ENCODE peak calls at places on chromosomes 12 and 14, in seven cellular contexts. One of them, this sample, is unnamed.

GRCh38 chr12:89160716-89161123 is 191.6 kb downstream of the DUSP6 start:
- DNase-seq in pancreas: no peak
- DNase-seq in cardiac fibroblast: peak; percentile 82
- DNase-seq in psoas muscle: peak; percentile 50
- DNase-seq in fibroblast of the aortic adventitia: peak; percentile 85
- DNase-seq in astrocyte of the cerebellum: no peak
- DNase-seq in GM12865: no peak
- DNase-seq in this sample: no peak

GRCh38 chr14:100524933-100525243 is 62.3 kb downstream of the BEGAIN start:
- DNase-seq in pancreas: peak; percentile 62
- DNase-seq in GM12865: no peak
- DNase-seq in astrocyte of the cerebellum: no peak
- DNase-seq in cardiac fibroblast: peak; percentile 19
- DNase-seq in fibroblast of the aortic adventitia: no peak
- DNase-seq in psoas muscle: peak; percentile 50
- DNase-seq in this sample: peak; percentile 31

GRCh38 chr12:47993491-47993890 is 10.8 kb downstream of the COL2A1 start:
- DNase-seq in pancreas: no peak
- DNase-seq in GM12865: no peak
- DNase-seq in astrocyte of the cerebellum: no peak
- DNase-seq in psoas muscle: no peak
- DNase-seq in fibroblast of the aortic adventitia: no peak
- DNase-seq in cardiac fibroblast: no peak
- DNase-seq in this sample: no peak

GRCh38 chr14:104295681-104296387 is 157.4 kb downstream of the KIF26A start:
- DNase-seq in astrocyte of the cerebellum: no peak
- DNase-seq in fibroblast of the aortic adventitia: no peak
- DNase-seq in pancreas: no peak
- DNase-seq in psoas muscle: peak; percentile 35
- DNase-seq in cardiac fibroblast: no peak
- DNase-seq in GM12865: no peak
- DNase-seq in this sample: no peak

GRCh38 chr12:51923506-51924365 is 16.4 kb downstream of the ACVRL1 start:
- DNase-seq in pancreas: peak; percentile 63
- DNase-seq in GM12865: peak; percentile 34
- DNase-seq in cardiac fibroblast: peak; percentile 48
- DNase-seq in fibroblast of the aortic adventitia: peak; percentile 33
- DNase-seq in astrocyte of the cerebellum: no peak
- DNase-seq in psoas muscle: peak; percentile 88
- DNase-seq in this sample: peak; percentile 67

GRCh38 chr14:21184252-21184651 is 28.4 kb upstream of the OR5AU1 start:
- DNase-seq in pancreas: no peak
- DNase-seq in astrocyte of the cerebellum: no peak
- DNase-seq in GM12865: no peak
- DNase-seq in cardiac fibroblast: no peak
- DNase-seq in psoas muscle: no peak
- DNase-seq in fibroblast of the aortic adventitia: no peak
- DNase-seq in this sample: no peak

GRCh38 chr12:126432780-126433179 is 1367.5 kb downstream of the AACS start:
- DNase-seq in fibroblast of the aortic adventitia: peak; percentile 78
- DNase-seq in psoas muscle: no peak
- DNase-seq in pancreas: no peak
- DNase-seq in GM12865: no peak
- DNase-seq in astrocyte of the cerebellum: no peak
- DNase-seq in cardiac fibroblast: no peak
- DNase-seq in this sample: no peak

GRCh38 chr12:2691340-2692111 is 103.2 kb upstream of the FKBP4 start:
- DNase-seq in astrocyte of the cerebellum: no peak
- DNase-seq in GM12865: peak; percentile 74
- DNase-seq in cardiac fibroblast: no peak
- DNase-seq in pancreas: no peak
- DNase-seq in psoas muscle: no peak
- DNase-seq in fibroblast of the aortic adventitia: no peak
- DNase-seq in this sample: peak; percentile 83

GRCh38 chr12:57452937-57453509 is 2.1 kb upstream of the INHBE start:
- DNase-seq in pancreas: peak; percentile 81
- DNase-seq in psoas muscle: peak; percentile 90
- DNase-seq in GM12865: peak; percentile 72
- DNase-seq in cardiac fibroblast: peak; percentile 81
- DNase-seq in astrocyte of the cerebellum: no peak
- DNase-seq in fibroblast of the aortic adventitia: peak; percentile 81
- DNase-seq in this sample: peak; percentile 69

GRCh38 chr14:48970995-48971394 is 615.2 kb downstream of the RPS29 start:
- DNase-seq in psoas muscle: no peak
- DNase-seq in astrocyte of the cerebellum: no peak
- DNase-seq in pancreas: no peak
- DNase-seq in cardiac fibroblast: no peak
- DNase-seq in fibroblast of the aortic adventitia: no peak
- DNase-seq in GM12865: no peak
- DNase-seq in this sample: no peak

GRCh38 chr12:57226588-57227314 is 2.8 kb upstream of the SHMT2 start:
- DNase-seq in GM12865: no peak
- DNase-seq in pancreas: no peak
- DNase-seq in psoas muscle: no peak
- DNase-seq in astrocyte of the cerebellum: no peak
- DNase-seq in cardiac fibroblast: no peak
- DNase-seq in fibroblast of the aortic adventitia: no peak
- DNase-seq in this sample: no peak

GRCh38 chr12:54390668-54391551 is 6.4 kb upstream of the ZNF385A start:
- DNase-seq in pancreas: peak; percentile 62
- DNase-seq in GM12865: peak; percentile 64
- DNase-seq in psoas muscle: peak; percentile 63
- DNase-seq in cardiac fibroblast: no peak
- DNase-seq in astrocyte of the cerebellum: no peak
- DNase-seq in fibroblast of the aortic adventitia: no peak
- DNase-seq in this sample: peak; percentile 88

GRCh38 chr12:109879332-109880048 is 851 bp downstream of the GLTP start:
- DNase-seq in fibroblast of the aortic adventitia: peak; percentile 26
- DNase-seq in pancreas: no peak
- DNase-seq in cardiac fibroblast: peak; percentile 26
- DNase-seq in astrocyte of the cerebellum: no peak
- DNase-seq in psoas muscle: no peak
- DNase-seq in GM12865: no peak
- DNase-seq in this sample: no peak

GRCh38 chr14:77238356-77238755 is 32.6 kb downstream of the NGB start:
- DNase-seq in pancreas: no peak
- DNase-seq in fibroblast of the aortic adventitia: no peak
- DNase-seq in psoas muscle: no peak
- DNase-seq in astrocyte of the cerebellum: no peak
- DNase-seq in GM12865: no peak
- DNase-seq in cardiac fibroblast: no peak
- DNase-seq in this sample: no peak

GRCh38 chr12:58801986-58802385 is 118.3 kb downstream of the LRIG3 start:
- DNase-seq in fibroblast of the aortic adventitia: no peak
- DNase-seq in cardiac fibroblast: no peak
- DNase-seq in GM12865: no peak
- DNase-seq in pancreas: no peak
- DNase-seq in psoas muscle: no peak
- DNase-seq in astrocyte of the cerebellum: no peak
- DNase-seq in this sample: no peak

GRCh38 chr12:68166317-68166830 is 6.8 kb upstream of the IFNG start:
- DNase-seq in pancreas: no peak
- DNase-seq in astrocyte of the cerebellum: no peak
- DNase-seq in GM12865: no peak
- DNase-seq in fibroblast of the aortic adventitia: no peak
- DNase-seq in psoas muscle: no peak
- DNase-seq in cardiac fibroblast: no peak
- DNase-seq in this sample: no peak

GRCh38 chr14:34710744-34711143 is 3.6 kb downstream of the CFL2 start:
- DNase-seq in pancreas: no peak
- DNase-seq in psoas muscle: no peak
- DNase-seq in cardiac fibroblast: peak; percentile 18
- DNase-seq in GM12865: no peak
- DNase-seq in fibroblast of the aortic adventitia: peak; percentile 60
- DNase-seq in astrocyte of the cerebellum: no peak
- DNase-seq in this sample: no peak

GRCh38 chr12:131164096-131164872 is 210.6 kb downstream of the ADGRD1 start:
- DNase-seq in psoas muscle: no peak
- DNase-seq in fibroblast of the aortic adventitia: no peak
- DNase-seq in GM12865: peak; percentile 11
- DNase-seq in pancreas: no peak
- DNase-seq in cardiac fibroblast: no peak
- DNase-seq in astrocyte of the cerebellum: no peak
- DNase-seq in this sample: no peak

DNA sequence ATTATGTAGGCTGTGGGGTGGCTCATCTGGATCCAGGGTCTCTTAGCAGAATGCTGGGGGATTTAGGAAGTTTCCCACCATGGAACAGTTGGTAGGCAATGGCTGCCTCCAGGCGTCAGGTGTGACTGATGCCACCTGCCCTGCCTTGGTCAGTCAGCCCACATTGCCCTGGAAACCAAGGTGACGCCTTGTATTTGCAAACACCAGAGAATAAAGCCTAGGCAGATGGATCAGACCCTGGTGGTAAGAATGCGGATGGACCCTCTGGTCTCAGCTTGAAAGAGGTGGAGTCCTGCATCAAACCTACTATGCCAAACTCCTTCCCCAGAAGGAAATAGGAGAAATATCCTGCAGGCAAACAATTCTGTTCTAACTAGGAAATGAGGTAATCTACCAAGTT is 38.2 kb downstream of the NCKAP5L start:
- DNase-seq in psoas muscle: no peak
- DNase-seq in pancreas: no peak
- DNase-seq in astrocyte of the cerebellum: no peak
- DNase-seq in GM12865: no peak
- DNase-seq in cardiac fibroblast: no peak
- DNase-seq in fibroblast of the aortic adventitia: no peak
- DNase-seq in this sample: no peak
- TF ChIP-seq CTCF in psoas muscle: no peak
- TF ChIP-seq CTCF in pancreas: no peak
- TF ChIP-seq CTCF in astrocyte of the cerebellum: peak; percentile 17
- TF ChIP-seq CTCF in GM12865: no peak
- TF ChIP-seq CTCF in cardiac fibroblast: no peak
- TF ChIP-seq CTCF in fibroblast of the aortic adventitia: no peak
- TF ChIP-seq CTCF in this sample: no peak

DNA sequence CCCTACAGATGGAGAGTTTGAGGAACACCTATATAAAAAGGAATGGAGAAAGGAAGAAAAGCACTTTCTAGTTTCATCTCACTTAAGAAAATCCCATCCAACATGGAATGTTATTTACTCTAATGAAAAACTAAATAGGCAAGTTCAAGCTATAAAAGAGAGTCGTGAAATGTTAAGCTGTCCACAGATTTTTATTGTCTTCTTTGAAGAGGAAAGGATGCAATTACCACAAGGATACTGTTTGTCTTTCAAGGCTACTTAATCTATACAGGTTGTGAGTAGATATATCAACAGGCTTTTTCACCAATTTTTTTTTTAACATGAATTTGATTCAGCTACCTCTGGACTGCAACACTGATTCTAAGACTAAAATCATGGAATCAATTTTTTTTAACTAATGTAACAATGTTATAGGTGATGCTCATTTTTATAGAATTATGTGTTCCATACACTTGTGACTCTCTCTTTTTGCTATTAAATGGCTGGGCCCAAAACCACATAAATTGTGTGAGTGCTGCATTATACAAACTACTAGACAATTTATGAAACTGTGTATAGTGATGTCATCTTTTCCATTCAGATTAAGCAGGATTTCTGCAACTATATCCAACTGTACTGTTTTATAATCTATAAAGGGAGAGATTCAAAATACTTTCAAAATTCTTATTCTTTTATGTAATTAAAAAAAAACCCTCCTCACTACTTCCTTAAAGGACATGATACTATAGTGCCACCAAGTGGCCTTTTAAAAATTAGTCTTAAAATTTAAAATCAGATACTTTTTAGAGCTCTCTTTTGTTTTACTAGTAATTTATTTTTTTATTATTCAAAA is 26.7 kb upstream of the BMAL2 start:
- DNase-seq in pancreas: no peak
- DNase-seq in astrocyte of the cerebellum: peak; percentile 43
- DNase-seq in psoas muscle: no peak
- DNase-seq in fibroblast of the aortic adventitia: peak; percentile 82
- DNase-seq in GM12865: peak; percentile 47
- DNase-seq in cardiac fibroblast: peak; percentile 78
- DNase-seq in this sample: no peak
- TF ChIP-seq CTCF in pancreas: peak; percentile 42
- TF ChIP-seq CTCF in astrocyte of the cerebellum: no peak
- TF ChIP-seq CTCF in psoas muscle: peak; percentile 67
- TF ChIP-seq CTCF in fibroblast of the aortic adventitia: peak; percentile 38
- TF ChIP-seq CTCF in GM12865: peak; percentile 22
- TF ChIP-seq CTCF in cardiac fibroblast: peak; percentile 38
- TF ChIP-seq CTCF in this sample: no peak

GRCh38 chr14:79352026-79352425 is 859.3 kb downstream of the DIO2 start:
- DNase-seq in GM12865: no peak
- DNase-seq in pancreas: no peak
- DNase-seq in fibroblast of the aortic adventitia: peak; percentile 3
- DNase-seq in psoas muscle: no peak
- DNase-seq in cardiac fibroblast: no peak
- DNase-seq in astrocyte of the cerebellum: no peak
- DNase-seq in this sample: no peak

GRCh38 chr14:79357307-79357706 is 854.0 kb downstream of the DIO2 start:
- DNase-seq in astrocyte of the cerebellum: no peak
- DNase-seq in cardiac fibroblast: no peak
- DNase-seq in GM12865: no peak
- DNase-seq in fibroblast of the aortic adventitia: no peak
- DNase-seq in pancreas: no peak
- DNase-seq in psoas muscle: no peak
- DNase-seq in this sample: no peak

GRCh38 chr14:79354336-79354735 is 857.0 kb downstream of the DIO2 start:
- DNase-seq in fibroblast of the aortic adventitia: no peak
- DNase-seq in astrocyte of the cerebellum: no peak
- DNase-seq in cardiac fibroblast: no peak
- DNase-seq in psoas muscle: no peak
- DNase-seq in pancreas: no peak
- DNase-seq in GM12865: no peak
- DNase-seq in this sample: no peak

DNA sequence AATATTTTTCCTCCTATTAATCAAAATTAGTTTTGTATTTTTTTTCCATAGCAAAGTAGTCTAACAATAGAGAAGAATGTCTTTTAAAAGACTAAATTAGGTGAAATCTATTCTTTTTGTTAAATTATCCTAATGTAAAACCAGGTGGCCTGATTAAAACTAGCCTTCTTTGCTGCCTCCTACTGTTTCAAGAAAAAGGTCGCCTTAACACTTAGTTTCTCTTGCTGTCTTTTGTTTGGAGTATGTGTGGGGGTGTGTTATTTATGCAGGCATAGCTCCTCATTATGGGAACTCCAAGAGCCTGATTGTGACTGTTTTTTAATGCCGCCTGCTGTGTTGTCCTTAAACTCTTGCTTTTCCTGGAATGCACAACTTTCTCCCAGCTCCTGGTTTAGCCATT is 855.3 kb downstream of the DIO2 start:
- DNase-seq in psoas muscle: no peak
- DNase-seq in GM12865: no peak
- DNase-seq in astrocyte of the cerebellum: no peak
- DNase-seq in pancreas: no peak
- DNase-seq in cardiac fibroblast: peak; percentile 27
- DNase-seq in fibroblast of the aortic adventitia: no peak
- DNase-seq in this sample: no peak
- TF ChIP-seq CTCF in psoas muscle: no peak
- TF ChIP-seq CTCF in GM12865: no peak
- TF ChIP-seq CTCF in astrocyte of the cerebellum: no peak
- TF ChIP-seq CTCF in pancreas: no peak
- TF ChIP-seq CTCF in cardiac fibroblast: no peak
- TF ChIP-seq CTCF in fibroblast of the aortic adventitia: no peak
- TF ChIP-seq CTCF in this sample: no peak

DNA sequence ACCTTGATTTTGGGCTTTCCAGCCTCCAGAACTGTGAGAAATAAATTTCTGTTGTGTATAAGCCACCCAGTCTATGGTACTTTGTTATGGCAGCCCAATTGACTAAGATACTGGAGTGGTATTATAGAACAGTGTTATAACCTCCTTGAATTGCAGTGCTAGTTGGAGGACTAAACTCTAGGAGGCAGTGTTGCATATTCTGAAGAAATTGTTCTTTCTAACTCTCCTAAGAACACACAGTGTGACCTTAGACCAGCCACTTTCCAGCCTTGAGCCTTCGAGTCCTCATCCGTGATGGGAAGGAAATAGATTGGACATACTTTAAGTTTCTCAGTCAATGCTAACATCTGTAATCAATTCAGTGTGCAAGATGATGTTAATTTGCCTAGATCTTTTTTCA is 22.4 kb upstream of the LRRC10 start:
- DNase-seq in pancreas: no peak
- DNase-seq in GM12865: no peak
- DNase-seq in cardiac fibroblast: no peak
- DNase-seq in psoas muscle: no peak
- DNase-seq in fibroblast of the aortic adventitia: no peak
- DNase-seq in astrocyte of the cerebellum: no peak
- DNase-seq in this sample: no peak
- TF ChIP-seq CTCF in pancreas: no peak
- TF ChIP-seq CTCF in GM12865: peak; percentile 14
- TF ChIP-seq CTCF in cardiac fibroblast: peak; percentile 32
- TF ChIP-seq CTCF in psoas muscle: peak; percentile 15
- TF ChIP-seq CTCF in fibroblast of the aortic adventitia: no peak
- TF ChIP-seq CTCF in astrocyte of the cerebellum: peak; percentile 15
- TF ChIP-seq CTCF in this sample: peak; percentile 43